ENCODE peak calls at places on chromosomes 7 and 10, in eight cellular contexts. One of them, this sample, is unnamed.

GRCh38 chr10:62270020-62270419 is 1.4 kb upstream of the RTKN2 start:
- DNase-seq in nephron progenitor cell: no peak
- DNase-seq in fibroblast of villous mesenchyme: no peak
- DNase-seq in NB4: no peak
- DNase-seq in GM20000: no peak
- DNase-seq in upper lobe of left lung: no peak
- DNase-seq in endothelial cell: no peak
- DNase-seq in tibial nerve: no peak
- DNase-seq in this sample: no peak

GRCh38 chr10:8705415-8705814 is 650.9 kb downstream of the GATA3 start:
- DNase-seq in nephron progenitor cell: no peak
- DNase-seq in fibroblast of villous mesenchyme: no peak
- DNase-seq in NB4: no peak
- DNase-seq in GM20000: no peak
- DNase-seq in upper lobe of left lung: no peak
- DNase-seq in endothelial cell: no peak
- DNase-seq in tibial nerve: no peak
- DNase-seq in this sample: no peak

GRCh38 chr7:3589756-3590155 is 288.7 kb downstream of the SDK1 start:
- DNase-seq in nephron progenitor cell: no peak
- DNase-seq in fibroblast of villous mesenchyme: no peak
- DNase-seq in NB4: no peak
- DNase-seq in GM20000: no peak
- DNase-seq in upper lobe of left lung: no peak
- DNase-seq in endothelial cell: no peak
- DNase-seq in tibial nerve: no peak
- DNase-seq in this sample: no peak

GRCh38 chr7:134942690-134943466 is 43.4 kb upstream of the AGBL3 start:
- DNase-seq in nephron progenitor cell: no peak
- DNase-seq in fibroblast of villous mesenchyme: no peak
- DNase-seq in NB4: no peak
- DNase-seq in GM20000: no peak
- DNase-seq in upper lobe of left lung: no peak
- DNase-seq in endothelial cell: no peak
- DNase-seq in tibial nerve: no peak
- DNase-seq in this sample: no peak

GRCh38 chr7:90421648-90422047 is 18.4 kb downstream of the CLDN12 start:
- DNase-seq in nephron progenitor cell: no peak
- DNase-seq in fibroblast of villous mesenchyme: no peak
- DNase-seq in NB4: no peak
- DNase-seq in GM20000: no peak
- DNase-seq in upper lobe of left lung: no peak
- DNase-seq in endothelial cell: no peak
- DNase-seq in tibial nerve: no peak
- DNase-seq in this sample: no peak

GRCh38 chr7:111587126-111587525 is 24.8 kb upstream of the IMMP2L start:
- DNase-seq in nephron progenitor cell: no peak
- DNase-seq in fibroblast of villous mesenchyme: no peak
- DNase-seq in NB4: no peak
- DNase-seq in GM20000: no peak
- DNase-seq in upper lobe of left lung: no peak
- DNase-seq in endothelial cell: no peak
- DNase-seq in tibial nerve: no peak
- DNase-seq in this sample: no peak

GRCh38 chr7:42605800-42606199 is 306.1 kb downstream of the C7orf25 start:
- DNase-seq in nephron progenitor cell: no peak
- DNase-seq in fibroblast of villous mesenchyme: peak
- DNase-seq in NB4: no peak
- DNase-seq in GM20000: no peak
- DNase-seq in upper lobe of left lung: no peak
- DNase-seq in endothelial cell: no peak
- DNase-seq in tibial nerve: no peak
- DNase-seq in this sample: no peak

GRCh38 chr7:152850420-152850819 is 90.9 kb downstream of the ACTR3B start:
- DNase-seq in nephron progenitor cell: no peak
- DNase-seq in fibroblast of villous mesenchyme: no peak
- DNase-seq in NB4: no peak
- DNase-seq in GM20000: no peak
- DNase-seq in upper lobe of left lung: no peak
- DNase-seq in endothelial cell: no peak
- DNase-seq in tibial nerve: no peak
- DNase-seq in this sample: no peak

GRCh38 chr7:64183126-64183742 is 23.8 kb upstream of the ZNF735 start:
- DNase-seq in nephron progenitor cell: no peak
- DNase-seq in fibroblast of villous mesenchyme: no peak
- DNase-seq in NB4: peak
- DNase-seq in GM20000: no peak
- DNase-seq in upper lobe of left lung: no peak
- DNase-seq in endothelial cell: no peak
- DNase-seq in tibial nerve: no peak
- DNase-seq in this sample: no peak

GRCh38 chr7:138842111-138842510 is 44.1 kb upstream of the ATP6V0A4 start:
- DNase-seq in nephron progenitor cell: peak
- DNase-seq in fibroblast of villous mesenchyme: peak
- DNase-seq in NB4: no peak
- DNase-seq in GM20000: no peak
- DNase-seq in upper lobe of left lung: no peak
- DNase-seq in endothelial cell: no peak
- DNase-seq in tibial nerve: no peak
- DNase-seq in this sample: no peak

GRCh38 chr10:14952851-14953451 is 945 bp downstream of the DCLRE1C start:
- DNase-seq in nephron progenitor cell: no peak
- DNase-seq in fibroblast of villous mesenchyme: no peak
- DNase-seq in NB4: peak
- DNase-seq in GM20000: no peak
- DNase-seq in upper lobe of left lung: no peak
- DNase-seq in endothelial cell: peak
- DNase-seq in tibial nerve: no peak
- DNase-seq in this sample: no peak

GRCh38 chr10:412109-412508 is 276.9 kb downstream of the ZMYND11 start:
- DNase-seq in nephron progenitor cell: no peak
- DNase-seq in fibroblast of villous mesenchyme: no peak
- DNase-seq in NB4: no peak
- DNase-seq in GM20000: peak
- DNase-seq in upper lobe of left lung: no peak
- DNase-seq in endothelial cell: no peak
- DNase-seq in tibial nerve: no peak
- DNase-seq in this sample: no peak

GRCh38 chr10:87752571-87752970 is 65.5 kb downstream of the ATAD1 start:
- DNase-seq in nephron progenitor cell: no peak
- DNase-seq in fibroblast of villous mesenchyme: peak
- DNase-seq in NB4: no peak
- DNase-seq in GM20000: no peak
- DNase-seq in upper lobe of left lung: no peak
- DNase-seq in endothelial cell: no peak
- DNase-seq in tibial nerve: no peak
- DNase-seq in this sample: no peak

GRCh38 chr10:62457196-62457595 is 83.0 kb downstream of the ZNF365 start:
- DNase-seq in nephron progenitor cell: no peak
- DNase-seq in fibroblast of villous mesenchyme: no peak
- DNase-seq in NB4: no peak
- DNase-seq in GM20000: no peak
- DNase-seq in upper lobe of left lung: no peak
- DNase-seq in endothelial cell: no peak
- DNase-seq in tibial nerve: no peak
- DNase-seq in this sample: no peak

GRCh38 chr10:49381111-49381900 is 14.6 kb downstream of the DRGX start:
- DNase-seq in nephron progenitor cell: no peak
- DNase-seq in fibroblast of villous mesenchyme: no peak
- DNase-seq in NB4: no peak
- DNase-seq in GM20000: no peak
- DNase-seq in upper lobe of left lung: no peak
- DNase-seq in endothelial cell: no peak
- DNase-seq in tibial nerve: no peak
- DNase-seq in this sample: no peak

GRCh38 chr10:49382826-49383225 is 13.1 kb downstream of the DRGX start:
- DNase-seq in nephron progenitor cell: no peak
- DNase-seq in fibroblast of villous mesenchyme: no peak
- DNase-seq in NB4: no peak
- DNase-seq in GM20000: no peak
- DNase-seq in upper lobe of left lung: no peak
- DNase-seq in endothelial cell: no peak
- DNase-seq in tibial nerve: no peak
- DNase-seq in this sample: no peak

GRCh38 chr10:49382226-49382625 is 13.7 kb downstream of the DRGX start:
- DNase-seq in nephron progenitor cell: no peak
- DNase-seq in fibroblast of villous mesenchyme: no peak
- DNase-seq in NB4: no peak
- DNase-seq in GM20000: no peak
- DNase-seq in upper lobe of left lung: no peak
- DNase-seq in endothelial cell: no peak
- DNase-seq in tibial nerve: no peak
- DNase-seq in this sample: no peak

GRCh38 chr10:49377256-49377655 is 18.6 kb downstream of the DRGX start:
- DNase-seq in nephron progenitor cell: no peak
- DNase-seq in fibroblast of villous mesenchyme: no peak
- DNase-seq in NB4: no peak
- DNase-seq in GM20000: no peak
- DNase-seq in upper lobe of left lung: no peak
- DNase-seq in endothelial cell: no peak
- DNase-seq in tibial nerve: no peak
- DNase-seq in this sample: no peak

DNA sequence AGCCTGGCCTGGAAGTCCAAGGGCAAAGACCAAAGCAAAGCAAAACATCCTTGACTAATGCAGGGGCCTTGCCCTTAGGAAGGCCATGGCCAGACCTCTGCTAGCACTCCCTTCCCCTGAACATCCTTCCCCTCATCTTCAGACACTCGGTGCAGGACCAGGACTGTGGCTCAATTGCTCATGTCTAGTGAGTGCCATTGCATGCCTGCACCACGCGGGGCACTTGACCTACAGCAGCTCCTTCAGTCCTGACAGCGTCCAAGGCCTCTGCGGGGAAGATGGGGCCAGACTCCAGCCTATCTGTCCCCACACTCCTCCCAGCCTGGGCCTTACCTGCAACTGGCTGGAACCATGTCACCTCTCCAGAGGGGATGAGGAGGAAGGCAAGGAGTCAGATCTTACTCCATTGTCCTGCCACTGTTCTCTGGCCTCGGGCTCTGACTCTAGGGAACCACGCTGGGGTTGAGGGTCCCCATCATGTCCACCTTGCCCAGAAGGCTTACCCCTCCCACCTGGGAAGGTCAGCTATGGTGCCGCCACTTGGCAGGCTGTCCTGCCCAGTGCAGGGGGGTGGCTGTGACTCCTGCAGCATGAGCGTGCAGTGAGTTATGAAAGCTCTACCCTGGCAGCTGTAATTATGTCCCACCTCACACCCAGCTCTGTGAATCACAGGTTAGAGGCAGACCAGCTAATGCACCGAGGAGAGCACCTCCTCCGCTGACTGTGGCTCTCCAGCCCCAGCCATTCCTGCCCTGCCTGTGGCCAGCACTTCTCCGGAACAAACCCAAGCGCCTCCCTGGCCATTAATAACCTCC is 16.1 kb downstream of the DRGX start:
- DNase-seq in nephron progenitor cell: no peak
- DNase-seq in fibroblast of villous mesenchyme: no peak
- DNase-seq in NB4: peak
- DNase-seq in GM20000: no peak
- DNase-seq in upper lobe of left lung: no peak
- DNase-seq in endothelial cell: no peak
- DNase-seq in tibial nerve: no peak
- DNase-seq in this sample: no peak
- TF ChIP-seq CTCF in nephron progenitor cell: peak
- TF ChIP-seq CTCF in fibroblast of villous mesenchyme: peak
- TF ChIP-seq CTCF in NB4: peak
- TF ChIP-seq CTCF in GM20000: peak
- TF ChIP-seq CTCF in upper lobe of left lung: no peak
- TF ChIP-seq CTCF in endothelial cell: no peak
- TF ChIP-seq CTCF in tibial nerve: no peak
- TF ChIP-seq CTCF in this sample: peak

GRCh38 chr7:100632951-100633717 is 8.2 kb downstream of the TFR2 start:
- DNase-seq in nephron progenitor cell: peak
- DNase-seq in fibroblast of villous mesenchyme: peak
- DNase-seq in NB4: peak
- DNase-seq in GM20000: peak
- DNase-seq in upper lobe of left lung: peak
- DNase-seq in endothelial cell: peak
- DNase-seq in tibial nerve: no peak
- DNase-seq in this sample: peak
- TF ChIP-seq CTCF in nephron progenitor cell: peak
- TF ChIP-seq CTCF in fibroblast of villous mesenchyme: peak
- TF ChIP-seq CTCF in NB4: peak
- TF ChIP-seq CTCF in GM20000: peak
- TF ChIP-seq CTCF in upper lobe of left lung: no peak
- TF ChIP-seq CTCF in endothelial cell: peak
- TF ChIP-seq CTCF in tibial nerve: peak
- TF ChIP-seq CTCF in this sample: peak

DNA sequence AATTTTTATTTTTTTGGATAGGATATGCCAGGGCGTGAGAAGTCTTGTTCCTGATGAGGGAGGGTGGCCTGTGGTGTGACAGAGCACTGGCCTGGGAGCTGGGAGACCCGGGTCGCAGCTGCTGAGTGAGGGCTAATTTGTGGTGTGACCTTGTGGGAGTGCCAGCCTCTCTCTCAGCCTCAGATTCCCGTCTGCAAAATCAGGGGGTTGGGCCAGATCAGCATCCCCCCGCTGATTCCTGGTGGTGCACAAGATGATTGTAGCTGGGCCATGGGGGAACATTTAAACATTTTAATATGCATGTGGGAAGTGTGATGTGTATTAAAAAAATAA is 14.9 kb downstream of the TSPAN15 start:
- DNase-seq in nephron progenitor cell: no peak
- DNase-seq in fibroblast of villous mesenchyme: no peak
- DNase-seq in NB4: no peak
- DNase-seq in GM20000: no peak
- DNase-seq in upper lobe of left lung: no peak
- DNase-seq in endothelial cell: no peak
- DNase-seq in tibial nerve: no peak
- DNase-seq in this sample: no peak
- TF ChIP-seq CTCF in nephron progenitor cell: no peak
- TF ChIP-seq CTCF in fibroblast of villous mesenchyme: no peak
- TF ChIP-seq CTCF in NB4: no peak
- TF ChIP-seq CTCF in GM20000: no peak
- TF ChIP-seq CTCF in upper lobe of left lung: no peak
- TF ChIP-seq CTCF in endothelial cell: no peak
- TF ChIP-seq CTCF in tibial nerve: no peak
- TF ChIP-seq CTCF in this sample: no peak

GRCh38 chr10:59706851-59707797 is 2.5 kb downstream of the SLC16A9 start:
- DNase-seq in nephron progenitor cell: no peak
- DNase-seq in fibroblast of villous mesenchyme: no peak
- DNase-seq in NB4: no peak
- DNase-seq in GM20000: no peak
- DNase-seq in upper lobe of left lung: no peak
- DNase-seq in endothelial cell: no peak
- DNase-seq in tibial nerve: no peak
- DNase-seq in this sample: no peak

GRCh38 chr10:59713196-59713821 is 3.7 kb upstream of the SLC16A9 start:
- DNase-seq in nephron progenitor cell: no peak
- DNase-seq in fibroblast of villous mesenchyme: no peak
- DNase-seq in NB4: no peak
- DNase-seq in GM20000: no peak
- DNase-seq in upper lobe of left lung: no peak
- DNase-seq in endothelial cell: no peak
- DNase-seq in tibial nerve: no peak
- DNase-seq in this sample: no peak

GRCh38 chr10:59708816-59709471 is 706 bp downstream of the SLC16A9 start:
- DNase-seq in nephron progenitor cell: peak
- DNase-seq in fibroblast of villous mesenchyme: no peak
- DNase-seq in NB4: no peak
- DNase-seq in GM20000: peak
- DNase-seq in upper lobe of left lung: peak
- DNase-seq in endothelial cell: peak
- DNase-seq in tibial nerve: no peak
- DNase-seq in this sample: peak

GRCh38 chr10:59711871-59712491 is 2.3 kb upstream of the SLC16A9 start:
- DNase-seq in nephron progenitor cell: no peak
- DNase-seq in fibroblast of villous mesenchyme: no peak
- DNase-seq in NB4: no peak
- DNase-seq in GM20000: no peak
- DNase-seq in upper lobe of left lung: no peak
- DNase-seq in endothelial cell: no peak
- DNase-seq in tibial nerve: no peak
- DNase-seq in this sample: no peak

GRCh38 chr10:59709472-59710125 is at the start of gene SLC16A9:
- DNase-seq in nephron progenitor cell: peak
- DNase-seq in fibroblast of villous mesenchyme: peak
- DNase-seq in NB4: peak
- DNase-seq in GM20000: peak
- DNase-seq in upper lobe of left lung: peak
- DNase-seq in endothelial cell: peak
- DNase-seq in tibial nerve: peak
- DNase-seq in this sample: peak
- TF ChIP-seq CTCF in nephron progenitor cell: peak
- TF ChIP-seq CTCF in fibroblast of villous mesenchyme: peak
- TF ChIP-seq CTCF in NB4: peak
- TF ChIP-seq CTCF in GM20000: no peak
- TF ChIP-seq CTCF in upper lobe of left lung: peak
- TF ChIP-seq CTCF in endothelial cell: no peak
- TF ChIP-seq CTCF in tibial nerve: peak
- TF ChIP-seq CTCF in this sample: peak